ENCODE peak calls at places on chromosome 22, in seven cellular contexts. O, I, D, K, P, S and F are unnamed samples.
A peak's percentile ranks its signal among the peaks of the same experiment; 100 is the strongest.

GRCh38 chr22:43852605-43853327 is 9.5 kb downstream of the SULT4A1 start:
- DNase-seq in O (no peak), D (no peak), P (no peak), K (no peak), S (no peak), I (no peak), F (no peak)

GRCh38 chr22:42364641-42365336 is 67.4 kb downstream of the NFAM1 start:
- DNase-seq in I (no peak), P (no peak), O (no peak), K (no peak), D (no peak), S (no peak), F (no peak)

GRCh38 chr22:24133187-24133965 is 47.9 kb upstream of the SUSD2 start:
- DNase-seq in K (peak; percentile 40), S (no peak), D (no peak), I (no peak), O (no peak), P (no peak), F (no peak)

GRCh38 chr22:20796731-20797130 is 22.8 kb downstream of the SERPIND1 start:
- DNase-seq in S (no peak), D (no peak), O (no peak), I (no peak), P (no peak), K (no peak), F (no peak)

GRCh38 chr22:19055801-19056200 is 66.4 kb downstream of the DGCR2 start:
- DNase-seq in D (no peak), I (no peak), O (no peak), P (no peak), K (no peak), S (no peak), F (peak; percentile 57)

GRCh38 chr22:38177926-38178604 is 3.6 kb downstream of the PLA2G6 start:
- DNase-seq in O (peak; percentile 87), P (no peak), I (peak; percentile 78), K (no peak), D (peak; percentile 67), S (no peak), F (no peak)

GRCh38 chr22:23387827-23388491 is 192.1 kb downstream of the IGLL1 start:
- DNase-seq in S (no peak), O (no peak), I (no peak), P (no peak), K (no peak), D (no peak), F (no peak)

GRCh38 chr22:32847067-32847491 is 45.6 kb downstream of the TIMP3 start:
- DNase-seq in O (no peak), S (no peak), K (no peak), I (no peak), D (no peak), P (no peak), F (no peak)

GRCh38 chr22:17398159-17398558 is 28.9 kb downstream of the CECR2 start:
- DNase-seq in S (no peak), O (no peak), K (no peak), I (no peak), P (no peak), D (no peak), F (no peak)

GRCh38 chr22:40463017-40463631 is 92.7 kb downstream of the SGSM3 start:
- DNase-seq in O (no peak), I (no peak), D (peak; percentile 28), P (peak; percentile 16), S (peak; percentile 62), K (peak; percentile 30), F (peak; percentile 79)

GRCh38 chr22:36762687-36763260 is 13.1 kb downstream of the IFT27 start:
- DNase-seq in I (no peak), K (no peak), S (no peak), O (no peak), P (no peak), D (no peak), F (no peak)

GRCh38 chr22:44972363-44973083 is 37.3 kb downstream of the PHF21B start:
- DNase-seq in I (no peak), O (no peak), P (no peak), K (no peak), D (no peak), S (peak; percentile 28), F (peak; percentile 65)

GRCh38 chr22:32707971-32708370 is 93.5 kb upstream of the TIMP3 start:
- DNase-seq in I (no peak), S (no peak), K (no peak), P (no peak), O (no peak), D (no peak), F (no peak)

GRCh38 chr22:31093090-31093850 is 12.2 kb downstream of the SMTN start:
- DNase-seq in I (no peak), K (no peak), D (no peak), O (no peak), P (no peak), S (no peak), F (no peak)

GRCh38 chr22:29833392-29833949 is 4.6 kb downstream of the ASCC2 start:
- DNase-seq in P (no peak), S (no peak), O (no peak), K (no peak), I (no peak), D (no peak), F (no peak)

GRCh38 chr22:27028093-27028492 is 370.7 kb downstream of the MIAT start:
- DNase-seq in K (no peak), D (no peak), I (no peak), S (no peak), O (no peak), P (no peak), F (no peak)

GRCh38 chr22:49998718-49999062 is 13.9 kb downstream of the IL17REL start:
- DNase-seq in S (peak; percentile 21), P (no peak), D (no peak), K (no peak), O (no peak), I (no peak), F (peak; percentile 61)

GRCh38 chr22:49657275-49657973 is 170.2 kb downstream of the BRD1 start:
- DNase-seq in P (peak; percentile 68), O (no peak), S (peak; percentile 86), K (peak; percentile 56), D (peak; percentile 57), I (no peak), F (peak; percentile 88)

GRCh38 chr22:24503137-24503850 is 8.2 kb downstream of the UPB1 start:
- DNase-seq in S (peak; percentile 80), O (peak; percentile 47), K (peak; percentile 48), D (peak; percentile 52), P (peak; percentile 49), I (peak; percentile 57), F (peak; percentile 85)

GRCh38 chr22:26602127-26602526 is 12.2 kb upstream of the TPST2 start:
- DNase-seq in D (no peak), I (no peak), K (no peak), P (no peak), O (no peak), S (no peak), F (no peak)

GRCh38 chr22:18999416-18999815 is 63.3 kb upstream of the PRODH start:
- DNase-seq in I (no peak), S (peak; percentile 14), P (no peak), D (no peak), O (no peak), K (no peak), F (no peak)

GRCh38 chr22:46613606-46613997 is 6.6 kb upstream of the GRAMD4 start:
- DNase-seq in O (no peak), S (peak; percentile 52), K (no peak), P (no peak), D (no peak), I (no peak), F (peak; percentile 66)

GRCh38 chr22:42069801-42070516 is 653 bp downstream of the NAGA start:
- DNase-seq in P (no peak), S (no peak), K (no peak), I (peak; percentile 5), D (no peak), O (no peak), F (peak; percentile 63)

GRCh38 chr22:39185601-39186012 is 33.1 kb upstream of the CBX7 start:
- DNase-seq in I (no peak), K (no peak), D (no peak), P (no peak), S (no peak), O (no peak), F (peak; percentile 57)

GRCh38 chr22:30062934-30063333 is 17.3 kb upstream of the HORMAD2 start:
- DNase-seq in P (no peak), K (no peak), S (no peak), O (no peak), I (no peak), D (peak; percentile 40), F (no peak)

GRCh38 chr22:47199261-47199948 is 437.0 kb downstream of the TBC1D22A start:
- DNase-seq in D (no peak), O (no peak), K (no peak), S (peak; percentile 19), I (no peak), P (no peak), F (peak; percentile 48)

GRCh38 chr22:25774575-25775026 is 32.6 kb downstream of the MYO18B start:
- DNase-seq in D (no peak), K (no peak), I (peak; percentile 8), P (no peak), O (peak; percentile 4), S (peak; percentile 54), F (no peak)

GRCh38 chr22:46377566-46378498 is 42.3 kb downstream of the TRMU start:
- DNase-seq in I (peak; percentile 90), D (peak; percentile 81), O (peak; percentile 79), K (no peak), P (no peak), S (no peak), F (no peak)

GRCh38 chr22:30422481-30423295 is 2.9 kb upstream of the MTFP1 start:
- DNase-seq in K (no peak), S (peak; percentile 58), P (peak; percentile 10), D (peak; percentile 81), O (peak; percentile 94), I (peak; percentile 89), F (peak; percentile 75)

GRCh38 chr22:19195796-19196731 is 17.5 kb upstream of the SLC25A1 start:
- DNase-seq in K (no peak), O (no peak), S (no peak), I (no peak), D (no peak), P (no peak), F (no peak)

GRCh38 chr22:43017525-43018290 is 2.8 kb upstream of the PACSIN2 start:
- DNase-seq in P (no peak), S (no peak), I (peak; percentile 58), O (no peak), K (no peak), D (no peak), F (no peak)

GRCh38 chr22:45777046-45777851 is 105.6 kb downstream of the ATXN10 start:
- DNase-seq in K (no peak), O (peak; percentile 83), S (no peak), D (no peak), P (no peak), I (peak; percentile 77), F (no peak)

GRCh38 chr22:20569059-20570058 is 61.9 kb downstream of the MED15 start:
- DNase-seq in D (no peak), O (peak; percentile 90), S (peak; percentile 81), P (peak; percentile 37), I (peak; percentile 92), K (peak; percentile 85), F (peak; percentile 89)

GRCh38 chr22:44132724-44133123 is 48.0 kb upstream of the PARVG start:
- DNase-seq in K (no peak), S (no peak), P (no peak), O (no peak), D (no peak), I (no peak), F (no peak)

GRCh38 chr22:22721681-22722309 is 77.4 kb downstream of the GGTLC2 start:
- DNase-seq in P (peak; percentile 82), O (peak; percentile 68), D (no peak), K (no peak), S (peak; percentile 80), I (peak; percentile 18), F (peak; percentile 86)

GRCh38 chr22:22558972-22559603 is at the start of gene PRAME:
- DNase-seq in O (peak; percentile 80), K (peak; percentile 63), I (peak; percentile 91), D (peak; percentile 72), S (peak; percentile 94), P (peak; percentile 29), F (peak; percentile 86)

GRCh38 chr22:30262917-30263741 is 3.5 kb downstream of the OSM start:
- DNase-seq in P (peak; percentile 69), S (peak; percentile 95), O (peak; percentile 72), I (peak; percentile 72), D (peak; percentile 85), K (peak; percentile 72), F (peak; percentile 93)

GRCh38 chr22:24003887-24004286 is 1.4 kb downstream of the GSTT4 start:
- DNase-seq in S (no peak), D (no peak), P (no peak), I (no peak), K (no peak), O (no peak), F (no peak)